ENCODE peak calls at places on chromosome 1, in eight cellular contexts. R is GM12878, B is glutamatergic neuron, E is cardiac fibroblast, V is AG09309, Q is fibroblast of the aortic adventitia, W is BE2C, F is heart left ventricle. S is an unnamed sample.
A peak's percentile ranks its signal among the peaks of the same experiment; 100 is the strongest.

GRCh38 chr1:38256072-38256471 is 209.5 kb upstream of the POU3F1 start:
- DNase-seq in F (no peak), V (no peak), E (no peak), R (no peak), W (no peak), Q (no peak), B (no peak), S (no peak)

GRCh38 chr1:56543783-56544612 is 35.4 kb downstream of the PLPP3 start:
- DNase-seq in V (no peak), Q (no peak), B (no peak), W (no peak), E (no peak), R (no peak), F (no peak), S (no peak)

GRCh38 chr1:111654839-111655238 is 35.2 kb downstream of the RAP1A start:
- DNase-seq in E (no peak), R (peak; percentile 43), W (no peak), B (no peak), Q (no peak), F (no peak), V (no peak), S (no peak)

GRCh38 chr1:202578565-202578964 is 131.7 kb downstream of the SYT2 start:
- DNase-seq in R (no peak), V (no peak), F (no peak), B (no peak), E (no peak), Q (no peak), W (no peak), S (no peak)

GRCh38 chr1:217275617-217276398 is 355.1 kb downstream of the GPATCH2 start:
- DNase-seq in V (no peak), R (no peak), F (no peak), W (no peak), E (peak; percentile 74), B (no peak), Q (peak; percentile 82), S (no peak)

GRCh38 chr1:67646145-67647035 is 38.6 kb upstream of the GADD45A start:
- DNase-seq in V (peak; percentile 25), Q (peak; percentile 53), B (peak; percentile 61), E (peak; percentile 60), R (no peak), F (peak; percentile 39), W (peak; percentile 74), S (no peak)

GRCh38 chr1:223712184-223712855 is at the start of gene CAPN2:
- DNase-seq in E (peak; percentile 93), Q (peak; percentile 82), W (peak; percentile 89), F (peak; percentile 89), R (no peak), V (no peak), B (peak; percentile 81), S (peak; percentile 88)

GRCh38 chr1:28341591-28341990 is 12.8 kb downstream of the MED18 start:
- DNase-seq in F (no peak), V (no peak), B (no peak), E (no peak), R (no peak), W (no peak), Q (no peak), S (no peak)

GRCh38 chr1:20379075-20379474 is 88.4 kb downstream of the VWA5B1 start:
- DNase-seq in R (no peak), W (no peak), B (no peak), E (no peak), V (no peak), F (no peak), Q (no peak), S (no peak)

GRCh38 chr1:162213281-162213909 is 143.9 kb downstream of the NOS1AP start:
- DNase-seq in Q (peak; percentile 27), F (peak; percentile 58), E (peak; percentile 81), B (no peak), W (no peak), R (no peak), V (no peak), S (no peak)

GRCh38 chr1:207264663-207265270 is 56.7 kb upstream of the CD55 start:
- DNase-seq in W (no peak), Q (no peak), F (no peak), R (no peak), V (no peak), B (no peak), E (no peak), S (no peak)

GRCh38 chr1:9651565-9652378 is at the start of gene PIK3CD:
- DNase-seq in B (peak; percentile 78), F (no peak), E (peak; percentile 27), R (no peak), W (no peak), Q (peak; percentile 11), V (no peak), S (no peak)

GRCh38 chr1:1779691-1780597 is 1.7 kb upstream of the NADK start:
- DNase-seq in V (peak; percentile 11), F (peak; percentile 56), E (peak; percentile 82), W (no peak), Q (peak; percentile 78), B (no peak), R (peak; percentile 80), S (no peak)

GRCh38 chr1:172270605-172271004 is 149.9 kb upstream of the C1orf105 start:
- DNase-seq in B (no peak), Q (peak; percentile 45), W (no peak), R (no peak), V (no peak), E (peak; percentile 15), F (no peak), S (no peak)

GRCh38 chr1:207327994-207328393 is 6.5 kb downstream of the CD55 start:
- DNase-seq in W (no peak), R (no peak), E (peak; percentile 70), V (no peak), Q (peak; percentile 45), F (no peak), B (no peak), S (no peak)

GRCh38 chr1:174075245-174075692 is 53.1 kb upstream of the RC3H1 start:
- DNase-seq in V (no peak), W (no peak), E (peak; percentile 10), B (no peak), F (no peak), Q (peak; percentile 22), R (no peak), S (no peak)
- TF ChIP-seq CTCF in V (no peak), W (no peak), E (no peak), B (no peak), F (no peak), Q (no peak), R (no peak), S (no peak)

GRCh38 chr1:158048371-158049067 is 55.1 kb downstream of the KIRREL1 start:
- DNase-seq in V (no peak), B (no peak), E (no peak), W (no peak), R (no peak), F (no peak), Q (no peak), S (no peak)

GRCh38 chr1:158049867-158050266 is 56.4 kb downstream of the KIRREL1 start:
- DNase-seq in F (no peak), W (no peak), B (no peak), Q (peak; percentile 83), E (peak; percentile 57), V (no peak), R (no peak), S (no peak)

GRCh38 chr1:158054721-158055120 is 61.3 kb downstream of the KIRREL1 start:
- DNase-seq in V (no peak), F (no peak), Q (no peak), B (no peak), R (no peak), W (no peak), E (no peak), S (no peak)

GRCh38 chr1:158055854-158056253 is 62.4 kb downstream of the KIRREL1 start:
- DNase-seq in E (no peak), Q (no peak), R (no peak), F (no peak), V (no peak), W (no peak), B (no peak), S (no peak)

DNA sequence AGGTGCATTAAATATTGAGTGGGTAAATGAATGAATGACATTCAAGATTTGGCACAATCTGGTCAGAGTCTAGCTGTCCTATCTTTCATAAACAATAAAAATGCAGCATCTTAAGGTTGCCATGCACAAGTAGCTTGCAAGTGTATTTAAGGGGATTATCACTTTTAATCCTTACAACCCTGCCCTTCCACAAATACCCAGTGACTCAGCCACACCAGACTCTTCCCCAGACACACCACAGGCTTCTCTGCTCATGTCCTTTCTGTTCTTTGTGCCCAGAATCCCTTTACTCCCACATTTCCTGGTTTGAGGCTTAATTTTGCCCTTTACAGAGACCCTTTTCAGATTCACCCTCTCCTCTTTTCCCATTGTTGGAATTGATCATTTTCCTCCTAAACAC is 59.8 kb downstream of the KIRREL1 start:
- DNase-seq in F (no peak), R (no peak), B (no peak), V (no peak), E (no peak), W (no peak), Q (no peak), S (no peak)
- TF ChIP-seq CTCF in F (no peak), R (no peak), B (no peak), V (no peak), E (no peak), W (no peak), Q (no peak), S (no peak)

DNA sequence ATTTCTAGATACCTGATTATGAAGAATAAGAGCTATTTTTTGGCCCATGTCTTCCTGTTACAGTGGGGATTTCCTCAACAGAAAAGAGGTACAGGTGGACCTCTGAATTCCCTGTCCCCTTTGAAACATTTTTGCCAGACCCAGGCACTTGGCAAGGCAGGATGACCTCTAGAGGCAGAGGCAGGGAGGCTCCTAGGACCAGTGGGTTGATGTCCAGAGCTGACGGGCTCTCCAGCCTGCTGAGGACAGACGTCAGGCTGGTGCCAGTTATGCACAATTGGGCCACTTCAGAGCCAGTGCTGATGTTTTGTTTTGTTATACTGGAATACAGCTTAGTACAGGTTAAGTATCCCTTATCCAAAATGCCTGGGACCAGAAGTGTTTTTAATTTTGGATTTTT is 18.5 kb upstream of the A3GALT2 start:
- DNase-seq in E (no peak), W (no peak), V (no peak), F (peak; percentile 70), B (no peak), R (no peak), Q (no peak), S (no peak)
- TF ChIP-seq CTCF in E (peak; percentile 49), W (no peak), V (no peak), F (no peak), B (no peak), R (no peak), Q (peak; percentile 24), S (no peak)

GRCh38 chr1:31099283-31100063 is 34.0 kb upstream of the PUM1 start:
- DNase-seq in F (no peak), V (no peak), R (no peak), E (no peak), W (no peak), Q (no peak), B (no peak), S (no peak)

GRCh38 chr1:31102501-31102950 is 37.0 kb upstream of the PUM1 start:
- DNase-seq in W (no peak), Q (peak; percentile 65), B (no peak), R (no peak), E (peak; percentile 81), F (no peak), V (peak; percentile 66), S (no peak)

GRCh38 chr1:31105646-31106045 is 40.1 kb upstream of the PUM1 start:
- DNase-seq in W (no peak), B (no peak), V (no peak), R (no peak), Q (no peak), E (no peak), F (no peak), S (no peak)

GRCh38 chr1:31095985-31096384 is 30.5 kb upstream of the PUM1 start:
- DNase-seq in R (no peak), B (no peak), E (no peak), W (no peak), F (no peak), V (no peak), Q (no peak), S (no peak)

GRCh38 chr1:31101147-31101502 is 35.6 kb upstream of the PUM1 start:
- DNase-seq in R (no peak), V (peak; percentile 29), F (no peak), W (no peak), E (peak; percentile 80), B (no peak), Q (peak; percentile 69), S (no peak)
- TF ChIP-seq CTCF in R (no peak), V (no peak), F (no peak), W (no peak), E (no peak), B (no peak), Q (no peak), S (no peak)